ENCODE peak calls at places on chromosomes 13 and 19, in seven cellular contexts. B, T, O, X, M, P and F are unnamed samples.

GRCh38 chr13:47897411-47898050 is 103.5 kb downstream of the SUCLA2 start:
- DNase-seq in M (no peak), X (no peak), P (no peak), T (peak), O (no peak), B (no peak), F (no peak)

GRCh38 chr13:58300974-58301681 is 669.6 kb downstream of the PCDH17 start:
- DNase-seq in B (no peak), O (no peak), M (no peak), T (no peak), P (no peak), X (no peak), F (no peak)

GRCh38 chr19:35712529-35712909 is 5.3 kb upstream of the KMT2B start:
- DNase-seq in X (no peak), O (no peak), M (no peak), B (no peak), T (no peak), P (no peak), F (no peak)

GRCh38 chr13:40539954-40540706 is 126.3 kb downstream of the FOXO1 start:
- DNase-seq in X (no peak), O (peak), T (peak), B (no peak), P (no peak), M (no peak), F (no peak)

GRCh38 chr13:72290962-72291681 is 424.1 kb upstream of the DACH1 start:
- DNase-seq in M (no peak), P (no peak), T (peak), O (no peak), X (no peak), B (no peak), F (no peak)

GRCh38 chr13:22736084-22736767 is 444.6 kb upstream of the SGCG start:
- DNase-seq in B (no peak), M (no peak), O (no peak), X (no peak), T (no peak), P (no peak), F (no peak)

GRCh38 chr19:2619076-2619475 is 83.4 kb downstream of the GNG7 start:
- DNase-seq in O (no peak), T (no peak), X (no peak), M (no peak), B (no peak), P (no peak), F (no peak)

GRCh38 chr13:46296920-46297319 is 85.2 kb downstream of the LRRC63 start:
- DNase-seq in B (no peak), O (no peak), P (no peak), M (no peak), X (no peak), T (peak), F (no peak)